ENCODE peak calls at places on chromosomes 2 and 18, in seven cellular contexts. One of them, this sample, is unnamed.

GRCh38 chr2:177633910-177634294 is 241.3 kb downstream of the AGPS start:
- DNase-seq in iPS DF 6.9: no peak
- DNase-seq in psoas muscle: no peak
- DNase-seq in naive thymus-derived CD4-positive, alpha-beta T cell: no peak
- DNase-seq in lower lobe of right lung: no peak
- DNase-seq in CD8-positive, alpha-beta T cell: no peak
- DNase-seq in IMR-90: no peak
- DNase-seq in this sample: no peak

GRCh38 chr2:186424265-186424664 is 61.8 kb upstream of the ZC3H15 start:
- DNase-seq in iPS DF 6.9: no peak
- DNase-seq in psoas muscle: no peak
- DNase-seq in naive thymus-derived CD4-positive, alpha-beta T cell: no peak
- DNase-seq in lower lobe of right lung: no peak
- DNase-seq in CD8-positive, alpha-beta T cell: no peak
- DNase-seq in IMR-90: no peak
- DNase-seq in this sample: no peak

GRCh38 chr18:46588971-46589660 is 67.9 kb downstream of the LOXHD1 start:
- DNase-seq in iPS DF 6.9: no peak
- DNase-seq in psoas muscle: no peak
- DNase-seq in naive thymus-derived CD4-positive, alpha-beta T cell: no peak
- DNase-seq in lower lobe of right lung: no peak
- DNase-seq in CD8-positive, alpha-beta T cell: no peak
- DNase-seq in IMR-90: no peak
- DNase-seq in this sample: no peak

GRCh38 chr2:131056204-131056975 is 36.9 kb downstream of the FAM168B start:
- DNase-seq in iPS DF 6.9: no peak
- DNase-seq in psoas muscle: peak; percentile 67
- DNase-seq in naive thymus-derived CD4-positive, alpha-beta T cell: no peak
- DNase-seq in lower lobe of right lung: no peak
- DNase-seq in CD8-positive, alpha-beta T cell: no peak
- DNase-seq in IMR-90: no peak
- DNase-seq in this sample: no peak

GRCh38 chr2:65021709-65022108 is 32.5 kb downstream of the SLC1A4 start:
- DNase-seq in iPS DF 6.9: no peak
- DNase-seq in psoas muscle: no peak
- DNase-seq in naive thymus-derived CD4-positive, alpha-beta T cell: no peak
- DNase-seq in lower lobe of right lung: no peak
- DNase-seq in CD8-positive, alpha-beta T cell: no peak
- DNase-seq in IMR-90: no peak
- DNase-seq in this sample: no peak

GRCh38 chr2:24830351-24830750 is 37.1 kb downstream of the CENPO start:
- DNase-seq in iPS DF 6.9: no peak
- DNase-seq in psoas muscle: peak; percentile 25
- DNase-seq in naive thymus-derived CD4-positive, alpha-beta T cell: no peak
- DNase-seq in lower lobe of right lung: no peak
- DNase-seq in CD8-positive, alpha-beta T cell: no peak
- DNase-seq in IMR-90: peak; percentile 50
- DNase-seq in this sample: no peak

GRCh38 chr2:26605195-26605968 is 35.8 kb downstream of the CIB4 start:
- DNase-seq in iPS DF 6.9: peak; percentile 78
- DNase-seq in psoas muscle: no peak
- DNase-seq in naive thymus-derived CD4-positive, alpha-beta T cell: no peak
- DNase-seq in lower lobe of right lung: no peak
- DNase-seq in CD8-positive, alpha-beta T cell: no peak
- DNase-seq in IMR-90: peak; percentile 48
- DNase-seq in this sample: peak; percentile 21

GRCh38 chr2:169928463-169928864 is 101.2 kb downstream of the UBR3 start:
- DNase-seq in iPS DF 6.9: no peak
- DNase-seq in psoas muscle: no peak
- DNase-seq in naive thymus-derived CD4-positive, alpha-beta T cell: no peak
- DNase-seq in lower lobe of right lung: no peak
- DNase-seq in CD8-positive, alpha-beta T cell: no peak
- DNase-seq in IMR-90: peak; percentile 63
- DNase-seq in this sample: peak; percentile 36

GRCh38 chr2:227473019-227473461 is 1.1 kb downstream of the AGFG1 start:
- DNase-seq in iPS DF 6.9: no peak
- DNase-seq in psoas muscle: no peak
- DNase-seq in naive thymus-derived CD4-positive, alpha-beta T cell: no peak
- DNase-seq in lower lobe of right lung: no peak
- DNase-seq in CD8-positive, alpha-beta T cell: no peak
- DNase-seq in IMR-90: peak; percentile 24
- DNase-seq in this sample: no peak

GRCh38 chr2:66134113-66134730 is 300.7 kb upstream of the MEIS1 start:
- DNase-seq in iPS DF 6.9: no peak
- DNase-seq in psoas muscle: no peak
- DNase-seq in naive thymus-derived CD4-positive, alpha-beta T cell: no peak
- DNase-seq in lower lobe of right lung: no peak
- DNase-seq in CD8-positive, alpha-beta T cell: no peak
- DNase-seq in IMR-90: no peak
- DNase-seq in this sample: no peak

GRCh38 chr2:215713393-215713792 is 277.5 kb upstream of the FN1 start:
- DNase-seq in iPS DF 6.9: no peak
- DNase-seq in psoas muscle: no peak
- DNase-seq in naive thymus-derived CD4-positive, alpha-beta T cell: no peak
- DNase-seq in lower lobe of right lung: no peak
- DNase-seq in CD8-positive, alpha-beta T cell: no peak
- DNase-seq in IMR-90: peak; percentile 90
- DNase-seq in this sample: no peak

GRCh38 chr18:79664525-79665125 is 15.0 kb upstream of the CTDP1 start:
- DNase-seq in iPS DF 6.9: no peak
- DNase-seq in psoas muscle: no peak
- DNase-seq in naive thymus-derived CD4-positive, alpha-beta T cell: no peak
- DNase-seq in lower lobe of right lung: no peak
- DNase-seq in CD8-positive, alpha-beta T cell: no peak
- DNase-seq in IMR-90: peak; percentile 85
- DNase-seq in this sample: no peak

GRCh38 chr2:200090683-200091082 is 135.3 kb downstream of the MAIP1 start:
- DNase-seq in iPS DF 6.9: no peak
- DNase-seq in psoas muscle: no peak
- DNase-seq in naive thymus-derived CD4-positive, alpha-beta T cell: no peak
- DNase-seq in lower lobe of right lung: no peak
- DNase-seq in CD8-positive, alpha-beta T cell: no peak
- DNase-seq in IMR-90: no peak
- DNase-seq in this sample: no peak

GRCh38 chr2:208000701-208001395 is 24.5 kb downstream of the PLEKHM3 start:
- DNase-seq in iPS DF 6.9: no peak
- DNase-seq in psoas muscle: no peak
- DNase-seq in naive thymus-derived CD4-positive, alpha-beta T cell: no peak
- DNase-seq in lower lobe of right lung: no peak
- DNase-seq in CD8-positive, alpha-beta T cell: no peak
- DNase-seq in IMR-90: peak; percentile 72
- DNase-seq in this sample: no peak

GRCh38 chr2:64262816-64263215 is 118.6 kb upstream of the PELI1 start:
- DNase-seq in iPS DF 6.9: no peak
- DNase-seq in psoas muscle: no peak
- DNase-seq in naive thymus-derived CD4-positive, alpha-beta T cell: no peak
- DNase-seq in lower lobe of right lung: no peak
- DNase-seq in CD8-positive, alpha-beta T cell: no peak
- DNase-seq in IMR-90: no peak
- DNase-seq in this sample: no peak

GRCh38 chr2:85541753-85542457 is 2.9 kb downstream of the MAT2A start:
- DNase-seq in iPS DF 6.9: no peak
- DNase-seq in psoas muscle: no peak
- DNase-seq in naive thymus-derived CD4-positive, alpha-beta T cell: no peak
- DNase-seq in lower lobe of right lung: no peak
- DNase-seq in CD8-positive, alpha-beta T cell: no peak
- DNase-seq in IMR-90: no peak
- DNase-seq in this sample: no peak

GRCh38 chr2:101396352-101396717 is 9.0 kb upstream of the CREG2 start:
- DNase-seq in iPS DF 6.9: no peak
- DNase-seq in psoas muscle: no peak
- DNase-seq in naive thymus-derived CD4-positive, alpha-beta T cell: no peak
- DNase-seq in lower lobe of right lung: no peak
- DNase-seq in CD8-positive, alpha-beta T cell: no peak
- DNase-seq in IMR-90: peak; percentile 97
- DNase-seq in this sample: no peak

GRCh38 chr2:156778916-156779315 is 342.7 kb downstream of the GPD2 start:
- DNase-seq in iPS DF 6.9: no peak
- DNase-seq in psoas muscle: no peak
- DNase-seq in naive thymus-derived CD4-positive, alpha-beta T cell: no peak
- DNase-seq in lower lobe of right lung: no peak
- DNase-seq in CD8-positive, alpha-beta T cell: no peak
- DNase-seq in IMR-90: no peak
- DNase-seq in this sample: no peak

GRCh38 chr2:98917031-98917459 is 19.0 kb downstream of the CRACDL start:
- DNase-seq in iPS DF 6.9: no peak
- DNase-seq in psoas muscle: no peak
- DNase-seq in naive thymus-derived CD4-positive, alpha-beta T cell: no peak
- DNase-seq in lower lobe of right lung: no peak
- DNase-seq in CD8-positive, alpha-beta T cell: no peak
- DNase-seq in IMR-90: peak; percentile 84
- DNase-seq in this sample: no peak

GRCh38 chr2:172179045-172179742 is 76.5 kb upstream of the DLX2 start:
- DNase-seq in iPS DF 6.9: no peak
- DNase-seq in psoas muscle: no peak
- DNase-seq in naive thymus-derived CD4-positive, alpha-beta T cell: no peak
- DNase-seq in lower lobe of right lung: no peak
- DNase-seq in CD8-positive, alpha-beta T cell: no peak
- DNase-seq in IMR-90: peak; percentile 35
- DNase-seq in this sample: no peak

GRCh38 chr2:10079931-10080535 is at the start of gene CYS1:
- DNase-seq in iPS DF 6.9: no peak
- DNase-seq in psoas muscle: no peak
- DNase-seq in naive thymus-derived CD4-positive, alpha-beta T cell: no peak
- DNase-seq in lower lobe of right lung: no peak
- DNase-seq in CD8-positive, alpha-beta T cell: no peak
- DNase-seq in IMR-90: no peak
- DNase-seq in this sample: no peak

GRCh38 chr2:216151313-216152030 is 42.3 kb downstream of the XRCC5 start:
- DNase-seq in iPS DF 6.9: no peak
- DNase-seq in psoas muscle: no peak
- DNase-seq in naive thymus-derived CD4-positive, alpha-beta T cell: no peak
- DNase-seq in lower lobe of right lung: no peak
- DNase-seq in CD8-positive, alpha-beta T cell: no peak
- DNase-seq in IMR-90: peak; percentile 24
- DNase-seq in this sample: no peak

GRCh38 chr2:101003278-101003775 is 1.2 kb downstream of the RPL31 start:
- DNase-seq in iPS DF 6.9: no peak
- DNase-seq in psoas muscle: no peak
- DNase-seq in naive thymus-derived CD4-positive, alpha-beta T cell: no peak
- DNase-seq in lower lobe of right lung: no peak
- DNase-seq in CD8-positive, alpha-beta T cell: no peak
- DNase-seq in IMR-90: peak; percentile 9
- DNase-seq in this sample: no peak

GRCh38 chr2:165632594-165632993 is 161.5 kb downstream of the GALNT3 start:
- DNase-seq in iPS DF 6.9: no peak
- DNase-seq in psoas muscle: no peak
- DNase-seq in naive thymus-derived CD4-positive, alpha-beta T cell: no peak
- DNase-seq in lower lobe of right lung: no peak
- DNase-seq in CD8-positive, alpha-beta T cell: no peak
- DNase-seq in IMR-90: no peak
- DNase-seq in this sample: no peak

GRCh38 chr18:28036481-28036880 is 140.4 kb downstream of the CDH2 start:
- DNase-seq in iPS DF 6.9: no peak
- DNase-seq in psoas muscle: no peak
- DNase-seq in naive thymus-derived CD4-positive, alpha-beta T cell: no peak
- DNase-seq in lower lobe of right lung: no peak
- DNase-seq in CD8-positive, alpha-beta T cell: no peak
- DNase-seq in IMR-90: no peak
- DNase-seq in this sample: no peak
- H3K27ac ChIP-seq in iPS DF 6.9: no peak overlapping the region
- H3K27ac ChIP-seq in psoas muscle: no peak overlapping the region
- H3K27ac ChIP-seq in naive thymus-derived CD4-positive, alpha-beta T cell: no peak overlapping the region
- H3K27ac ChIP-seq in lower lobe of right lung: no peak overlapping the region
- H3K27ac ChIP-seq in CD8-positive, alpha-beta T cell: no peak overlapping the region
- H3K27ac ChIP-seq in IMR-90: no peak overlapping the region
- H3K27ac ChIP-seq in this sample: no peak overlapping the region

DNA sequence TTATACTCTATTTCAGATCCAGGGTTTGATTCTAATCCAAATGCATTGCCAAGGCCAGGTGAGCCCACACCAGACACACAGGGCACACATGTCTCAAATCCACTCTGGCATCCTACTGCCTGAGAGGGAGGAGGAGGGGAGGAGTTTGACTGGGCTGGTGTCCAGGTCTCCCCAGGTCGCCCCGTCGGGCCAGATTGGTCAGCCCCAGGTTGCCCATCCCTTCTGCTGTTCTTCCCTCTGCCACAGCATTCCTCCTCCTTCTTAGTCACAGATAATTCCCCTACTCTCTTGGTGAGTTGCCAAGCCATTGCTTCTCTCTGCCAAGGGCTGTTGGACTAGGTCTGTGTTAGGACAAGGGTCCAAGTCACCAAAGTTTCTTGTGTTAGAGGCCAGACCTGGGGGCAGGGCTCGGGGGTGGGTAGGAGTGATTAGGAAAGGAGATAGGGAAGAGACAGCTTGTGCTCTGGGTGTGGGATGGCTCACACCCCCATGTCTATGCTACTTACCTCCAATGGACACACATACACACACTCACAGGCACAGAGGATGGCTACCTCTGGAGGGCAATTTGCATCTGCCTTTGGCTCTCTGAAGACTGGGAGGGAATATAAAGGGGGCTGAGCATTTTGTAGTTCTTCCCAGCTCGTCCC is 2.5 kb upstream of the EGR4 start:
- DNase-seq in iPS DF 6.9: no peak
- DNase-seq in psoas muscle: no peak
- DNase-seq in naive thymus-derived CD4-positive, alpha-beta T cell: no peak
- DNase-seq in lower lobe of right lung: no peak
- DNase-seq in CD8-positive, alpha-beta T cell: no peak
- DNase-seq in IMR-90: no peak
- DNase-seq in this sample: no peak
- H3K27me3 ChIP-seq in iPS DF 6.9: peaks cover 21% of the 10 kb centered on the region
- H3K27me3 ChIP-seq in psoas muscle: peaks cover 23% of the 10 kb centered on the region
- H3K27me3 ChIP-seq in naive thymus-derived CD4-positive, alpha-beta T cell: peaks cover 25% of the 10 kb centered on the region
- H3K27me3 ChIP-seq in lower lobe of right lung: peaks cover 80% of the 10 kb centered on the region
- H3K27me3 ChIP-seq in CD8-positive, alpha-beta T cell: peaks cover 34% of the 10 kb centered on the region
- H3K27me3 ChIP-seq in IMR-90: peaks cover 63% of the 10 kb centered on the region
- H3K27me3 ChIP-seq in this sample: peaks cover 30% of the 10 kb centered on the region

GRCh38 chr2:69798466-69798908 is 31.0 kb upstream of the GMCL1 start:
- DNase-seq in iPS DF 6.9: no peak
- DNase-seq in psoas muscle: no peak
- DNase-seq in naive thymus-derived CD4-positive, alpha-beta T cell: no peak
- DNase-seq in lower lobe of right lung: no peak
- DNase-seq in CD8-positive, alpha-beta T cell: no peak
- DNase-seq in IMR-90: peak; percentile 24
- DNase-seq in this sample: no peak
- H3K27ac ChIP-seq in iPS DF 6.9: no peak overlapping the region
- H3K27ac ChIP-seq in psoas muscle: peak overlapping the region; percentile 25
- H3K27ac ChIP-seq in naive thymus-derived CD4-positive, alpha-beta T cell: no peak overlapping the region
- H3K27ac ChIP-seq in lower lobe of right lung: peak overlapping the region; percentile 74
- H3K27ac ChIP-seq in CD8-positive, alpha-beta T cell: no peak overlapping the region
- H3K27ac ChIP-seq in IMR-90: no peak overlapping the region
- H3K27ac ChIP-seq in this sample: no peak overlapping the region

GRCh38 chr2:94869131-94869530 is 2.1 kb upstream of the TEKT4 start:
- DNase-seq in iPS DF 6.9: no peak
- DNase-seq in psoas muscle: no peak
- DNase-seq in naive thymus-derived CD4-positive, alpha-beta T cell: no peak
- DNase-seq in lower lobe of right lung: no peak
- DNase-seq in CD8-positive, alpha-beta T cell: no peak
- DNase-seq in IMR-90: no peak
- DNase-seq in this sample: no peak
- H3K27me3 ChIP-seq in iPS DF 6.9: no peaks in the 10 kb centered on the region
- H3K27me3 ChIP-seq in psoas muscle: peaks cover 3% of the 10 kb centered on the region
- H3K27me3 ChIP-seq in naive thymus-derived CD4-positive, alpha-beta T cell: no peaks in the 10 kb centered on the region
- H3K27me3 ChIP-seq in lower lobe of right lung: peaks cover 43% of the 10 kb centered on the region
- H3K27me3 ChIP-seq in CD8-positive, alpha-beta T cell: no peaks in the 10 kb centered on the region
- H3K27me3 ChIP-seq in IMR-90: peaks cover 2% of the 10 kb centered on the region
- H3K27me3 ChIP-seq in this sample: no peaks in the 10 kb centered on the region